ENCODE peak calls at places on chromosomes 3 and 15, in four cellular contexts. M is stimulated activated CD8-positive, alpha-beta memory T cell treated with anti-CD3 and anti-CD28 coated beads, Interleukin-15, amount 100 ng/mL, for 48 hours; U is adrenal gland; Y is upper lobe of right lung. H is an unnamed sample.

GRCh38 chr3:139103484-139103883 is 58.8 kb upstream of the PRR23C start:
- DNase-seq in M (no peak), U (no peak), Y (no peak), H (no peak)

GRCh38 chr3:53236112-53236841 is 19.5 kb downstream of the TKT start:
- DNase-seq in M (no peak), U (peak), Y (peak), H (no peak)

GRCh38 chr3:123739754-123740153 is 144.4 kb downstream of the MYLK start:
- DNase-seq in M (no peak), U (no peak), Y (no peak), H (peak)

GRCh38 chr3:98010194-98010882 is 24.8 kb downstream of the GABRR3 start:
- DNase-seq in M (no peak), U (no peak), Y (no peak), H (no peak)

GRCh38 chr3:141368062-141368924 is at the start of gene ZBTB38:
- DNase-seq in M (no peak), U (peak), Y (peak), H (peak)

GRCh38 chr3:187838016-187838535 is 92.8 kb upstream of the BCL6 start:
- DNase-seq in M (no peak), U (no peak), Y (no peak), H (no peak)

GRCh38 chr3:34106879-34107278 is 308.4 kb downstream of the PDCD6IP start:
- DNase-seq in M (no peak), U (no peak), Y (no peak), H (no peak)

GRCh38 chr3:143627336-143627735 is 220.9 kb downstream of the SLC9A9 start:
- DNase-seq in M (peak), U (no peak), Y (no peak), H (no peak)

GRCh38 chr3:187880438-187880837 is 135.2 kb upstream of the BCL6 start:
- DNase-seq in M (no peak), U (no peak), Y (no peak), H (no peak)

GRCh38 chr3:197793246-197793645 is 2.2 kb downstream of the LRCH3 start:
- DNase-seq in M (no peak), U (no peak), Y (no peak), H (peak)

GRCh38 chr3:33544126-33544525 is 103.9 kb upstream of the UBP1 start:
- DNase-seq in M (no peak), U (no peak), Y (no peak), H (no peak)

GRCh38 chr3:14598143-14598569 is 53.4 kb upstream of the CCDC174 start:
- DNase-seq in M (peak), U (peak), Y (no peak), H (no peak)

GRCh38 chr15:74541494-74542191 is 623 bp downstream of the ARID3B start:
- DNase-seq in M (peak), U (peak), Y (peak), H (no peak)

GRCh38 chr3:45113625-45114050 is 32.5 kb downstream of the CDCP1 start:
- DNase-seq in M (no peak), U (no peak), Y (no peak), H (no peak)

GRCh38 chr3:78287085-78287484 is 1247.2 kb downstream of the ROBO2 start:
- DNase-seq in M (no peak), U (no peak), Y (no peak), H (no peak)

GRCh38 chr3:42159706-42160472 is 68.7 kb downstream of the TRAK1 start:
- DNase-seq in M (no peak), U (no peak), Y (peak), H (peak)

GRCh38 chr3:146503459-146504202 is 34.3 kb upstream of the PLSCR2 start:
- DNase-seq in M (no peak), U (no peak), Y (no peak), H (peak)

GRCh38 chr15:37028609-37029287 is 71.6 kb downstream of the MEIS2 start:
- DNase-seq in M (no peak), U (no peak), Y (no peak), H (no peak)

GRCh38 chr3:174667386-174667785 is 191.7 kb upstream of the NAALADL2 start:
- DNase-seq in M (no peak), U (no peak), Y (no peak), H (no peak)

GRCh38 chr3:160346511-160346910 is 52.5 kb downstream of the IFT80 start:
- DNase-seq in M (no peak), U (no peak), Y (no peak), H (no peak)

GRCh38 chr3:133256787-133257483 is 142.9 kb upstream of the BFSP2 start:
- DNase-seq in M (no peak), U (no peak), Y (no peak), H (peak)

GRCh38 chr15:84937144-84937543 is 44.5 kb upstream of the PDE8A start:
- DNase-seq in M (no peak), U (no peak), Y (no peak), H (no peak)

GRCh38 chr3:42117175-42118008 is 26.2 kb downstream of the TRAK1 start:
- DNase-seq in M (no peak), U (peak), Y (peak), H (no peak)

GRCh38 chr15:58039260-58040035 is 26.1 kb downstream of the ALDH1A2 start:
- DNase-seq in M (no peak), U (no peak), Y (no peak), H (no peak)

GRCh38 chr3:185316740-185317407 is 46.1 kb upstream of the MAP3K13 start:
- DNase-seq in M (no peak), U (no peak), Y (no peak), H (peak)

GRCh38 chr3:3170998-3171397 is 8.5 kb downstream of the CRBN start:
- DNase-seq in M (no peak), U (no peak), Y (no peak), H (no peak)

GRCh38 chr3:134457331-134458125 is 28.3 kb downstream of the ANAPC13 start:
- DNase-seq in M (no peak), U (no peak), Y (no peak), H (no peak)

GRCh38 chr3:184811663-184811998 is 335 bp upstream of the VPS8 start:
- DNase-seq in M (no peak), U (no peak), Y (no peak), H (no peak)

GRCh38 chr3:124627501-124627908 is 102.7 kb upstream of the UMPS start:
- DNase-seq in M (no peak), U (no peak), Y (no peak), H (no peak)

GRCh38 chr3:90184861-90185260 is 1077.4 kb downstream of the EPHA3 start:
- DNase-seq in M (no peak), U (no peak), Y (no peak), H (peak)

GRCh38 chr3:147152476-147152875 is 253.9 kb downstream of the ZIC4 start:
- DNase-seq in M (no peak), U (no peak), Y (no peak), H (no peak)

GRCh38 chr3:34284959-34285358 is 486.5 kb downstream of the PDCD6IP start:
- DNase-seq in M (no peak), U (no peak), Y (no peak), H (no peak)

GRCh38 chr15:73153447-73153846 is 101.2 kb downstream of the NEO1 start:
- DNase-seq in M (no peak), U (no peak), Y (no peak), H (no peak)

GRCh38 chr15:95044780-95045417 is 813.5 kb downstream of the MCTP2 start:
- DNase-seq in M (no peak), U (no peak), Y (no peak), H (no peak)

GRCh38 chr3:40021338-40021737 is 211.9 kb downstream of the MYRIP start:
- DNase-seq in M (no peak), U (no peak), Y (no peak), H (no peak)